ENCODE peak calls at places on chromosomes 5 and 9, in four cellular contexts. S is fibroblast of lung, B is GM12865, R is GM20000. C is an unnamed sample.

GRCh38 chr9:76868897-76869296 is 37.0 kb downstream of the PRUNE2 start:
- DNase-seq in S (no peak), B (no peak), R (no peak), C (no peak)

GRCh38 chr9:111427186-111427585 is 57.0 kb downstream of the ECPAS start:
- DNase-seq in S (peak; percentile 58), B (peak; percentile 10), R (peak; percentile 13), C (no peak)

GRCh38 chr9:129362287-129363098 is 184.4 kb upstream of the IER5L start:
- DNase-seq in S (no peak), B (no peak), R (no peak), C (no peak)

GRCh38 chr9:110282023-110282766 is 25.9 kb upstream of the TXN start:
- DNase-seq in S (no peak), B (no peak), R (no peak), C (no peak)

GRCh38 chr5:68446487-68446894 is 230.9 kb downstream of the PIK3R1 start:
- DNase-seq in S (no peak), B (peak; percentile 87), R (peak; percentile 55), C (no peak)

GRCh38 chr9:136849960-136850865 is 1.0 kb downstream of the PHPT1 start:
- DNase-seq in S (no peak), B (no peak), R (no peak), C (no peak)

GRCh38 chr9:81423589-81424326 is 265.6 kb downstream of the TLE1 start:
- DNase-seq in S (peak; percentile 9), B (no peak), R (no peak), C (no peak)

GRCh38 chr5:78537406-78537805 is 111.2 kb downstream of the LHFPL2 start:
- DNase-seq in S (no peak), B (no peak), R (no peak), C (no peak)

GRCh38 chr5:541148-541887 is 17.1 kb upstream of the SLC9A3 start:
- DNase-seq in S (no peak), B (no peak), R (no peak), C (peak; percentile 40)

GRCh38 chr9:38263534-38263933 is 129.0 kb upstream of the ALDH1B1 start:
- DNase-seq in S (peak; percentile 44), B (peak; percentile 30), R (no peak), C (no peak)

GRCh38 chr9:130041648-130042405 is 1.2 kb downstream of the FNBP1 start:
- DNase-seq in S (peak; percentile 31), B (peak; percentile 33), R (no peak), C (no peak)

GRCh38 chr9:109699019-109699418 is 81.0 kb upstream of the PALM2AKAP2 start:
- DNase-seq in S (peak; percentile 11), B (no peak), R (no peak), C (no peak)

GRCh38 chr9:113129466-113129865 is 21.3 kb upstream of the SLC31A2 start:
- DNase-seq in S (no peak), B (no peak), R (no peak), C (no peak)

GRCh38 chr5:123012321-123012720 is 24.2 kb downstream of the PPIC start:
- DNase-seq in S (no peak), B (no peak), R (no peak), C (no peak)

GRCh38 chr5:52007230-52007858 is 624.1 kb downstream of the ISL1 start:
- DNase-seq in S (peak; percentile 49), B (peak; percentile 34), R (peak; percentile 7), C (no peak)

GRCh38 chr5:39765381-39765780 is 340.6 kb upstream of the DAB2 start:
- DNase-seq in S (peak; percentile 62), B (no peak), R (no peak), C (no peak)

GRCh38 chr9:127874301-127875216 is 2.9 kb downstream of the AK1 start:
- DNase-seq in S (no peak), B (no peak), R (no peak), C (no peak)

GRCh38 chr9:136517012-136517743 is 28.7 kb downstream of the NOTCH1 start:
- DNase-seq in S (no peak), B (no peak), R (no peak), C (no peak)

GRCh38 chr9:105053209-105053652 is 125.3 kb upstream of the ABCA1 start:
- DNase-seq in S (peak; percentile 81), B (peak; percentile 66), R (peak; percentile 18), C (peak; percentile 93)

GRCh38 chr9:92963831-92964606 is 16.7 kb downstream of the FGD3 start:
- DNase-seq in S (no peak), B (peak; percentile 89), R (peak; percentile 70), C (peak; percentile 74)

GRCh38 chr5:35651002-35651756 is 33.5 kb downstream of the SPEF2 start:
- DNase-seq in S (peak; percentile 56), B (peak; percentile 60), R (peak; percentile 32), C (no peak)

GRCh38 chr9:117400131-117400530 is 14.7 kb downstream of the ASTN2 start:
- DNase-seq in S (no peak), B (no peak), R (no peak), C (no peak)

GRCh38 chr9:115133649-115134048 is 15.7 kb upstream of the TNC start:
- DNase-seq in S (peak; percentile 81), B (no peak), R (no peak), C (no peak)

GRCh38 chr9:136610426-136610825 is 52.3 kb upstream of the EGFL7 start:
- DNase-seq in S (no peak), B (no peak), R (no peak), C (no peak)

DNA sequence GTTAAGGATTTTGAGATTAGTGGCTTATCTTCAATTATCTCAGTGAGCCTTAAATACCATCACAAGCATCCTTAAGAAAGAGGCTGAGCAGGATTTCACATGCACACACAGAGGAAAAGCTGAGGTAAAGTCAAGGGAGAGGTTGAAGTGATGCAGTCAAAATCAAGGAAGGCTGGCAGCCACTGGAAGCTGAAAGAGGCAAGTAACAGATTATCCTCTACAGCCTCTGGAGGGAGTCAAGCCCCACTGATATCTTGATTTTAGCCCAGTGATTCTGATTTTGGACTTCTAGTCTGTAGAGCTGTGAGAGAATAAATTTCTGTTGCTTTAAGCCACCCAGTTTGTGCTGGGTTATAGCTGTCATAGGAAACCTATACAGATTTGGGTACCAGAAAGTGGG is 80.1 kb downstream of the ANKRD31 start:
- DNase-seq in S (no peak), B (no peak), R (no peak), C (no peak)
- TF ChIP-seq CTCF in S (peak; percentile 14), B (no peak), R (no peak), C (no peak)

GRCh38 chr9:33374634-33375237 is 27.6 kb downstream of the AQP7 start:
- DNase-seq in S (peak; percentile 84), B (peak; percentile 66), R (peak; percentile 73), C (peak; percentile 62)
- TF ChIP-seq CTCF in S (peak; percentile 94), B (peak; percentile 76), R (peak; percentile 62), C (peak; percentile 90)

GRCh38 chr5:108747111-108748009 is at the start of gene FER:
- DNase-seq in S (peak; percentile 74), B (peak; percentile 83), R (peak; percentile 63), C (no peak)

GRCh38 chr5:108748010-108748353 is 285 bp downstream of the FER start:
- DNase-seq in S (no peak), B (no peak), R (no peak), C (no peak)

GRCh38 chr5:108749130-108749861 is 1.6 kb downstream of the FER start:
- DNase-seq in S (no peak), B (peak; percentile 41), R (peak; percentile 65), C (no peak)

GRCh38 chr5:108753331-108753730 is 5.6 kb downstream of the FER start:
- DNase-seq in S (no peak), B (no peak), R (no peak), C (no peak)

DNA sequence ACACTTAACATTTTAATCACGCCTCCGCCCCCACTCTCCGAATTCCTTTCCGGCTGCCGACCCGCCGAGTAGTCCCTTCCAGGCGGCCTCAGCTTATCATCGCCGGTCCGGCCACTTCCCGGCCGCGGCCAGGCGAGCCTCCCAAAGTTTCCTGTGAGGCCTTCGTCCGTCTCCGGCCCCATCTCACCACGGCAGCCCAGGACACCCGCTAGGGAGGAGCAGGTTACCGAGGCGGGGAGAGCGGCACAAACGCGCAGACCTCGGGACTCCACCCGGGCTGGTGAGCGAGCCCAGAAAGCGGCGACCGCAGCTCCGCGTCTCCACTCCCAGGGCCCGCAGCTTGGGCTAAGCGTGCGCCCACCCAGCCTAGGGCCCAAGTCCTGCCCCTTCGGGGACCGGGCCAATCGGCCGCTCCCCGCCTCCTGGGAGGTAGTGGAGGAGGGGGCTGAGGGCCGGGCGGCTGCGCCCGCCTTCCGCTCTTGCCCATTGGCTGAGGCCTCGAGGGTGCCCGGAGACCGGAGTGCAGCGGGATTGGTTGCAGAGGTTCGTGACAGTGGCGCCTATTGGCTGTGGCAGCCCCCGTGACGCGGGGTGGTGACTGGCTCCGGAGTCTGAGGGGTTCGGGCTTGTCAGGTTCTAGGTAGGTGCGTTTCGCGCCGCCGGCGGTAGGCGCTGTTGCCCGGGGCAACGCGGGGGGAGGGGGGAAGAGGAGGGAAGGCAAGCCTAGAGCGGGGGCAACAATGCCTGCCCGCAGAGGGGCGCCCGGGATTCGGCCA is 845 bp downstream of the FER start:
- DNase-seq in S (peak; percentile 99), B (peak; percentile 99), R (peak; percentile 95), C (peak; percentile 98)
- TF ChIP-seq CTCF in S (no peak), B (no peak), R (peak; percentile 6), C (no peak)

GRCh38 chr5:144139586-144139985 is 30.9 kb downstream of the YIPF5 start:
- DNase-seq in S (peak; percentile 40), B (no peak), R (no peak), C (no peak)
- TF ChIP-seq CTCF in S (peak; percentile 36), B (no peak), R (no peak), C (no peak)

GRCh38 chr9:121902483-121903135 is 190.5 kb downstream of the TTLL11 start:
- DNase-seq in S (peak; percentile 96), B (peak; percentile 55), R (no peak), C (no peak)
- TF ChIP-seq CTCF in S (no peak), B (no peak), R (no peak), C (no peak)

DNA sequence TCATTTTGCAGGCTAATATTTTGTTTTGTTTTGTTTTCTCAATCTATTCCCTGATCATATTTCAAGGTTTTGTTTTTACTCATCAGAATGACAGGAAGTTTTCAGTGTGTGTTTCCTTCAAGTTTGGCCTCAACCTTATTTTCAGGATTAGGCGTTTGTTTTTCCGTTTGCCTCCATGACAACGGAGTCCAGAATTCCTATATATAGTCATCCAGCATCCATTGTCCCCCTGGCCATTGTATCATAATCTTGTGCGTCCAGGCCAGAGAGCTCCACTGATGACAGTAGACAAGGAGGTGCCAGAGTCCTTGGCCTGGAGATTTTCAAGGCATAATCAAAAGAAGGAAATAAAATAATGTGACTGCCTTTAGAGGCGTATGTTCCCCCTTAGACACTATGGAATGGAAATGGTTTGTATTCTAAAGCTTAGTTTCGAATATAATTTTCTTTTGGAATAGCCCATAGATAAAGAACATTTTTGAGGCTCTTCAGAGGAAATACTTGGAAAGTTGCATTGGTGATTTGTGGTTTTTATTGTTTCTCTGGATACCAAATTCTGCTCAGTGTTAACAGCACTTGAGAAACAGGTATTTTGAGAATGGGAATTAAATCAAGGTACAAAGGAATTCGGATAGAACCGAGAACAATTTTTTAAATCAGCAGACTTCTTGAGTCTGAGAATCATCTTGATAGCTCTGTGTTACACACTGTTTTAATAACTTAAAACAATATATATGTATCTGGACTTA is 99.8 kb downstream of the ZNF462 start:
- DNase-seq in S (no peak), B (no peak), R (no peak), C (no peak)
- TF ChIP-seq CTCF in S (no peak), B (no peak), R (no peak), C (no peak)

C was measured in CD14-positive monocyte.